ENCODE peak calls at places on chromosomes 16 and 17, in four cellular contexts. L, F, Y and W are unnamed samples.

GRCh38 chr17:82332669-82333278 is 792 bp downstream of the SECTM1 start:
- DNase-seq in L (no peak), F (no peak), Y (peak; percentile 84), W (peak; percentile 56)

GRCh38 chr16:52554334-52554733 is 7.4 kb upstream of the TOX3 start:
- DNase-seq in L (no peak), F (no peak), Y (no peak), W (no peak)

GRCh38 chr17:64402469-64402868 is 11.8 kb upstream of the PECAM1 start:
- DNase-seq in L (no peak), F (no peak), Y (no peak), W (no peak)

GRCh38 chr17:82419471-82419995 is 1.1 kb upstream of the OGFOD3 start:
- DNase-seq in L (no peak), F (no peak), Y (peak; percentile 24), W (no peak)

GRCh38 chr17:63579633-63580032 is 21.1 kb upstream of the TACO1 start:
- DNase-seq in L (no peak), F (no peak), Y (no peak), W (no peak)

GRCh38 chr17:31052187-31052889 is 42.4 kb upstream of the NF1 start:
- DNase-seq in L (no peak), F (peak; percentile 81), Y (peak; percentile 97), W (no peak)

GRCh38 chr17:40341808-40342574 is 22.5 kb downstream of the GJD3 start:
- DNase-seq in L (no peak), F (no peak), Y (peak; percentile 86), W (peak; percentile 81)

GRCh38 chr16:48441863-48442279 is 56.7 kb upstream of the SIAH1 start:
- DNase-seq in L (no peak), F (no peak), Y (no peak), W (no peak)

GRCh38 chr16:69194488-69194887 is 7.5 kb downstream of the SNTB2 start:
- DNase-seq in L (no peak), F (no peak), Y (peak; percentile 41), W (no peak)

GRCh38 chr17:39144414-39144813 is 7.0 kb downstream of the PLXDC1 start:
- DNase-seq in L (peak; percentile 30), F (peak; percentile 94), Y (peak; percentile 91), W (peak; percentile 90)

GRCh38 chr17:58060596-58061191 is 22.5 kb upstream of the DYNLL2 start:
- DNase-seq in L (no peak), F (no peak), Y (peak; percentile 42), W (no peak)

GRCh38 chr17:58066409-58066808 is 16.8 kb upstream of the DYNLL2 start:
- DNase-seq in L (no peak), F (no peak), Y (no peak), W (no peak)
- H3K27ac ChIP-seq in L (no peak overlapping the region), F (no peak overlapping the region), Y (no peak overlapping the region), W (no peak overlapping the region)

GRCh38 chr17:74639704-74640142 is 16.2 kb upstream of the CD300E start:
- DNase-seq in L (no peak), F (no peak), Y (no peak), W (no peak)
- H3K4me1 ChIP-seq in L (peaks cover 4% of the 10 kb centered on the region), F (no peaks in the 10 kb centered on the region), Y (no peaks in the 10 kb centered on the region), W (peaks cover 13% of the 10 kb centered on the region)

GRCh38 chr17:19958023-19958422 is 19.6 kb downstream of the AKAP10 start:
- DNase-seq in L (no peak), F (no peak), Y (peak; percentile 80), W (no peak)
- H3K27ac ChIP-seq in L (no peak overlapping the region), F (no peak overlapping the region), Y (peak overlapping the region; percentile 67), W (peak overlapping the region; percentile 5)

DNA sequence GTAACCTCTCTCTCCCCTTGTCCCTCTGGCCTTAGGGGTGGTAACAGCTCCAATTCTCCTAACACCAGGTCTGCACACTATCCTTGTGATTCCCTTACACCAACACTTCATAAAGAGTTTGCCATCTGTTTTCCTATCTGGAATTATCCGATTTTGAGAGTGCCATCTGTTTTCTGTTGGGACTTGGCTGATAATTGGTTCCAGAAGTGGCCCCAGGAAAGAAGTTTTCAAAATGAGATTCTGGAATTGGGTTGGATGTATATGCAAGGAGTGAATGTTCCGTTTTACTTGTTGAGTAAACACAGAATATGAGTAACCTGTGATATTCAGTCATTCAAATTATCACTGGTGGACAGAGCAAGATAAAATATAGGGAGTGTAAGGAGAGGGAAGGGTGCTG is 134.1 kb upstream of the HS3ST3A1 start:
- DNase-seq in L (no peak), F (no peak), Y (peak; percentile 53), W (no peak)
- H3K4me1 ChIP-seq in L (no peaks in the 10 kb centered on the region), F (no peaks in the 10 kb centered on the region), Y (peaks cover 39% of the 10 kb centered on the region), W (no peaks in the 10 kb centered on the region)

GRCh38 chr17:45115015-45115625 is 17.2 kb downstream of the PLCD3 start:
- DNase-seq in L (no peak), F (no peak), Y (no peak), W (no peak)

GRCh38 chr17:45117283-45117682 is 15.0 kb downstream of the PLCD3 start:
- DNase-seq in L (no peak), F (no peak), Y (no peak), W (no peak)

GRCh38 chr17:45117848-45118646 is 14.3 kb downstream of the PLCD3 start:
- DNase-seq in L (no peak), F (no peak), Y (no peak), W (no peak)

GRCh38 chr17:45115871-45116270 is 16.4 kb downstream of the PLCD3 start:
- DNase-seq in L (no peak), F (no peak), Y (no peak), W (no peak)

GRCh38 chr17:45116434-45117016 is 15.8 kb downstream of the PLCD3 start:
- DNase-seq in L (no peak), F (no peak), Y (no peak), W (no peak)
- H3K27ac ChIP-seq in L (no peak overlapping the region), F (no peak overlapping the region), Y (no peak overlapping the region), W (no peak overlapping the region)

GRCh38 chr17:76560877-76561221 is 21.0 kb downstream of the PRCD start:
- DNase-seq in L (no peak), F (no peak), Y (peak; percentile 14), W (no peak)
- H3K4me1 ChIP-seq in L (peaks cover 77% of the 10 kb centered on the region), F (peaks cover 58% of the 10 kb centered on the region), Y (peaks cover 45% of the 10 kb centered on the region), W (peaks cover 70% of the 10 kb centered on the region)